ENCODE peak calls at places on chromosomes 3 and 15, in five cellular contexts. One of them, this sample, is unnamed.

GRCh38 chr15:56047354-56047753 is 53.9 kb upstream of the NEDD4 start:
- DNase-seq in body of pancreas: no peak
- DNase-seq in esophagus muscularis mucosa: no peak
- DNase-seq in spleen: no peak
- DNase-seq in type B pancreatic cell: no peak
- DNase-seq in this sample: no peak

GRCh38 chr3:38003817-38004414 is 13.3 kb downstream of the VILL start:
- DNase-seq in body of pancreas: no peak
- DNase-seq in esophagus muscularis mucosa: no peak
- DNase-seq in spleen: peak; percentile 77
- DNase-seq in type B pancreatic cell: no peak
- DNase-seq in this sample: no peak

GRCh38 chr3:184455991-184456390 is 76.1 kb downstream of the CHRD start:
- DNase-seq in body of pancreas: no peak
- DNase-seq in esophagus muscularis mucosa: no peak
- DNase-seq in spleen: no peak
- DNase-seq in type B pancreatic cell: no peak
- DNase-seq in this sample: no peak

GRCh38 chr15:90749754-90750153 is 32.6 kb downstream of the BLM start:
- DNase-seq in body of pancreas: no peak
- DNase-seq in esophagus muscularis mucosa: no peak
- DNase-seq in spleen: no peak
- DNase-seq in type B pancreatic cell: no peak
- DNase-seq in this sample: no peak

GRCh38 chr15:39880718-39881387 is 39.2 kb downstream of the GPR176 start:
- DNase-seq in body of pancreas: no peak
- DNase-seq in esophagus muscularis mucosa: no peak
- DNase-seq in spleen: no peak
- DNase-seq in type B pancreatic cell: no peak
- DNase-seq in this sample: no peak

GRCh38 chr3:190346541-190346940 is 24.3 kb upstream of the CLDN1 start:
- DNase-seq in body of pancreas: no peak
- DNase-seq in esophagus muscularis mucosa: no peak
- DNase-seq in spleen: no peak
- DNase-seq in type B pancreatic cell: no peak
- DNase-seq in this sample: no peak

GRCh38 chr15:91281991-91282390 is 181.9 kb downstream of the SV2B start:
- DNase-seq in body of pancreas: no peak
- DNase-seq in esophagus muscularis mucosa: peak; percentile 29
- DNase-seq in spleen: no peak
- DNase-seq in type B pancreatic cell: no peak
- DNase-seq in this sample: no peak

GRCh38 chr3:120450914-120451669 is at the start of gene FSTL1:
- DNase-seq in body of pancreas: peak; percentile 25
- DNase-seq in esophagus muscularis mucosa: no peak
- DNase-seq in spleen: peak; percentile 75
- DNase-seq in type B pancreatic cell: peak; percentile 79
- DNase-seq in this sample: peak; percentile 58

GRCh38 chr3:2156244-2156847 is 57.7 kb downstream of the CNTN4 start:
- DNase-seq in body of pancreas: no peak
- DNase-seq in esophagus muscularis mucosa: no peak
- DNase-seq in spleen: no peak
- DNase-seq in type B pancreatic cell: no peak
- DNase-seq in this sample: peak; percentile 60

GRCh38 chr15:38696120-38696727 is 131.6 kb upstream of the RASGRP1 start:
- DNase-seq in body of pancreas: no peak
- DNase-seq in esophagus muscularis mucosa: no peak
- DNase-seq in spleen: no peak
- DNase-seq in type B pancreatic cell: no peak
- DNase-seq in this sample: no peak

GRCh38 chr15:57743424-57743823 is 36.9 kb downstream of the POLR2M start:
- DNase-seq in body of pancreas: no peak
- DNase-seq in esophagus muscularis mucosa: no peak
- DNase-seq in spleen: no peak
- DNase-seq in type B pancreatic cell: no peak
- DNase-seq in this sample: no peak

GRCh38 chr3:89740029-89740880 is 632.8 kb downstream of the EPHA3 start:
- DNase-seq in body of pancreas: no peak
- DNase-seq in esophagus muscularis mucosa: no peak
- DNase-seq in spleen: no peak
- DNase-seq in type B pancreatic cell: no peak
- DNase-seq in this sample: no peak

GRCh38 chr3:127033171-127033570 is 50.3 kb downstream of the PLXNA1 start:
- DNase-seq in body of pancreas: no peak
- DNase-seq in esophagus muscularis mucosa: no peak
- DNase-seq in spleen: no peak
- DNase-seq in type B pancreatic cell: no peak
- DNase-seq in this sample: no peak

GRCh38 chr3:183906234-183906921 is 21.7 kb upstream of the PARL start:
- DNase-seq in body of pancreas: no peak
- DNase-seq in esophagus muscularis mucosa: no peak
- DNase-seq in spleen: no peak
- DNase-seq in type B pancreatic cell: no peak
- DNase-seq in this sample: no peak

GRCh38 chr15:84400820-84401219 is 165.2 kb downstream of the GOLGA6L4 start:
- DNase-seq in body of pancreas: no peak
- DNase-seq in esophagus muscularis mucosa: peak; percentile 62
- DNase-seq in spleen: peak; percentile 44
- DNase-seq in type B pancreatic cell: no peak
- DNase-seq in this sample: no peak

GRCh38 chr3:47661121-47661752 is 82.6 kb upstream of the CSPG5 start:
- DNase-seq in body of pancreas: peak; percentile 70
- DNase-seq in esophagus muscularis mucosa: no peak
- DNase-seq in spleen: no peak
- DNase-seq in type B pancreatic cell: no peak
- DNase-seq in this sample: no peak

GRCh38 chr3:126493731-126494130 is 18.0 kb upstream of the ZXDC start:
- DNase-seq in body of pancreas: no peak
- DNase-seq in esophagus muscularis mucosa: no peak
- DNase-seq in spleen: peak; percentile 57
- DNase-seq in type B pancreatic cell: no peak
- DNase-seq in this sample: no peak

GRCh38 chr15:22980189-22981136 is at the start of gene CYFIP1:
- DNase-seq in body of pancreas: peak; percentile 92
- DNase-seq in esophagus muscularis mucosa: no peak
- DNase-seq in spleen: peak; percentile 88
- DNase-seq in type B pancreatic cell: peak; percentile 84
- DNase-seq in this sample: peak; percentile 63

GRCh38 chr15:60074181-60074885 is 70.2 kb downstream of the FOXB1 start:
- DNase-seq in body of pancreas: peak; percentile 35
- DNase-seq in esophagus muscularis mucosa: no peak
- DNase-seq in spleen: no peak
- DNase-seq in type B pancreatic cell: no peak
- DNase-seq in this sample: no peak

GRCh38 chr3:107525954-107526305 is 3.2 kb downstream of the BBX start:
- DNase-seq in body of pancreas: no peak
- DNase-seq in esophagus muscularis mucosa: no peak
- DNase-seq in spleen: no peak
- DNase-seq in type B pancreatic cell: no peak
- DNase-seq in this sample: no peak

GRCh38 chr3:34260266-34260990 is 462.0 kb downstream of the PDCD6IP start:
- DNase-seq in body of pancreas: peak; percentile 45
- DNase-seq in esophagus muscularis mucosa: no peak
- DNase-seq in spleen: no peak
- DNase-seq in type B pancreatic cell: no peak
- DNase-seq in this sample: peak; percentile 58

GRCh38 chr3:150078983-150079739 is 108.5 kb upstream of the PFN2 start:
- DNase-seq in body of pancreas: peak; percentile 67
- DNase-seq in esophagus muscularis mucosa: peak; percentile 88
- DNase-seq in spleen: no peak
- DNase-seq in type B pancreatic cell: no peak
- DNase-seq in this sample: no peak

GRCh38 chr15:30990451-30991300 is 752 bp downstream of the MTMR10 start:
- DNase-seq in body of pancreas: no peak
- DNase-seq in esophagus muscularis mucosa: no peak
- DNase-seq in spleen: no peak
- DNase-seq in type B pancreatic cell: no peak
- DNase-seq in this sample: no peak

GRCh38 chr3:187889106-187889505 is 143.8 kb upstream of the BCL6 start:
- DNase-seq in body of pancreas: no peak
- DNase-seq in esophagus muscularis mucosa: no peak
- DNase-seq in spleen: no peak
- DNase-seq in type B pancreatic cell: no peak
- DNase-seq in this sample: no peak

GRCh38 chr15:36844453-36845094 is 255.8 kb downstream of the MEIS2 start:
- DNase-seq in body of pancreas: no peak
- DNase-seq in esophagus muscularis mucosa: no peak
- DNase-seq in spleen: no peak
- DNase-seq in type B pancreatic cell: no peak
- DNase-seq in this sample: no peak
- TF ChIP-seq CTCF in body of pancreas: no peak
- TF ChIP-seq CTCF in esophagus muscularis mucosa: no peak
- TF ChIP-seq CTCF in spleen: no peak
- TF ChIP-seq CTCF in type B pancreatic cell: no peak
- TF ChIP-seq CTCF in this sample: no peak

GRCh38 chr15:69585937-69586336 is 133.3 kb downstream of the RPLP1 start:
- DNase-seq in body of pancreas: no peak
- DNase-seq in esophagus muscularis mucosa: no peak
- DNase-seq in spleen: no peak
- DNase-seq in type B pancreatic cell: no peak
- DNase-seq in this sample: no peak
- TF ChIP-seq CTCF in body of pancreas: no peak
- TF ChIP-seq CTCF in esophagus muscularis mucosa: no peak
- TF ChIP-seq CTCF in spleen: no peak
- TF ChIP-seq CTCF in type B pancreatic cell: no peak
- TF ChIP-seq CTCF in this sample: no peak

DNA sequence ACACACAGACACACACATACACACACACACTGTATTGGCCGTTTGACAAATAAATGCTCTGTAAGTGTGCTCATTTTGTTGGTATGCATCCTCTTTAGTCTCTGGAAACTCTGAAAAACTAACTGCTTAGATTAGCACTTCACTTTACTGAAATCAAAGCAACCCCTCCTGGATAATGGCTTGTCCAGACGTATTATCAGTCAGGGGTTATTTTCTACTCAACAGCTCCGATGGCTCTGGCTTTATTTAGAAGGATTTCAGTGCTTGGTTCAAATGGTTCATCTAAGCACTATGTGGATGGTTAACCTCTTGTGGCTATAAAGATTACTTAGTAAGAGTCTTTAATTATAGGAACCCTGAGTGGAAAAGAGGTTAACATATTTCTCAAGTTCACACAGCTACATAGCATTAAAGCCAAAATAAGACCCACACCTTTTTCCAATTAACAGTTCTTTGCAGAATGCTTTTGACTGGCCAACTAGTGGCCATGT is 516.1 kb upstream of the NAALADL2 start:
- DNase-seq in body of pancreas: no peak
- DNase-seq in esophagus muscularis mucosa: no peak
- DNase-seq in spleen: no peak
- DNase-seq in type B pancreatic cell: no peak
- DNase-seq in this sample: no peak
- TF ChIP-seq CTCF in body of pancreas: no peak
- TF ChIP-seq CTCF in esophagus muscularis mucosa: no peak
- TF ChIP-seq CTCF in spleen: no peak
- TF ChIP-seq CTCF in type B pancreatic cell: no peak
- TF ChIP-seq CTCF in this sample: no peak

GRCh38 chr15:41856262-41856661 is 17.6 kb downstream of the PLA2G4B start:
- DNase-seq in body of pancreas: no peak
- DNase-seq in esophagus muscularis mucosa: no peak
- DNase-seq in spleen: no peak
- DNase-seq in type B pancreatic cell: no peak
- DNase-seq in this sample: no peak

GRCh38 chr15:41857316-41857715 is 18.7 kb downstream of the PLA2G4B start:
- DNase-seq in body of pancreas: no peak
- DNase-seq in esophagus muscularis mucosa: no peak
- DNase-seq in spleen: no peak
- DNase-seq in type B pancreatic cell: no peak
- DNase-seq in this sample: no peak

GRCh38 chr15:41860049-41860828 is 21.6 kb downstream of the PLA2G4B start:
- DNase-seq in body of pancreas: no peak
- DNase-seq in esophagus muscularis mucosa: no peak
- DNase-seq in spleen: no peak
- DNase-seq in type B pancreatic cell: no peak
- DNase-seq in this sample: peak; percentile 49

GRCh38 chr15:41856716-41857115 is 18.1 kb downstream of the PLA2G4B start:
- DNase-seq in body of pancreas: no peak
- DNase-seq in esophagus muscularis mucosa: no peak
- DNase-seq in spleen: no peak
- DNase-seq in type B pancreatic cell: no peak
- DNase-seq in this sample: no peak

DNA sequence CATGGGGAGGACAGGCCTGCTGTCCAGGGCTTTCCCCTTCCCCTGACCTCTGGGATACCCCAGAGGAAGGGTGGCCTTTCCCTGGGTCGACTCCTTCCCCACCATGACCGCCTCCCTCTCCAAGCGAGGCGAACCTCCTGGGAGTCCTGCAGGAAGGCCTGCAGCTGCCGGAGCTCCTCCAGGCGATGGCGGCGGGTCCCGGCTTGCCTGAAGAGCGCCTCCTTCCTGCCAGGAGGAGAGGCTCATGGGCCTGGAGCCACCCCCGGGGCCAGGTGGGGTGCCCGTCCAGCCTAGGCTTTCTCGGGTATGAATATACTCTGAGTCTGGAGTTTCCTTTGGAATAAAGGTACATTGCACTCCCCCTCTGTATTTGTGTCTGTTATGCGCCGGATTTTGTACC is 20.1 kb downstream of the PLA2G4B start:
- DNase-seq in body of pancreas: no peak
- DNase-seq in esophagus muscularis mucosa: no peak
- DNase-seq in spleen: no peak
- DNase-seq in type B pancreatic cell: no peak
- DNase-seq in this sample: no peak
- TF ChIP-seq CTCF in body of pancreas: no peak
- TF ChIP-seq CTCF in esophagus muscularis mucosa: no peak
- TF ChIP-seq CTCF in spleen: no peak
- TF ChIP-seq CTCF in type B pancreatic cell: no peak
- TF ChIP-seq CTCF in this sample: no peak

DNA sequence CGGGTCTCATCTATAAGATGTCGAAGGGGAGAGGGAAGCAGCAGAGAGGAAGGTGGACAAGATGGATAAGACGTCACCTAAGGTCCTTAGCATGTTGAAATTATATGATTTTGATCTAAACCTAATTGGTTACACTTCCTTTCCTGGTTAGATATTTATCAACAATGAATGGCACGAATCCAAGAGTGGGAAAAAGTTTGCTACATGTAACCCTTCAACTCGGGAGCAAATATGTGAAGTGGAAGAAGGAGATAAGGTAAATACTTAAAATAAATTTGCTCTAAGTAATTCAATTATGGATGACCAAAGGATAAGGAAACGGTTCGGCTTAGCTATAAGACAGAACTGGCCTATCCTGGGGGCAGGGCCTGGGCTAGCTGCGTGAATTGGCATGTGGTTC is 5.5 kb downstream of the ALDH1A3 start:
- DNase-seq in body of pancreas: no peak
- DNase-seq in esophagus muscularis mucosa: no peak
- DNase-seq in spleen: no peak
- DNase-seq in type B pancreatic cell: no peak
- DNase-seq in this sample: no peak
- TF ChIP-seq CTCF in body of pancreas: no peak
- TF ChIP-seq CTCF in esophagus muscularis mucosa: no peak
- TF ChIP-seq CTCF in spleen: no peak
- TF ChIP-seq CTCF in type B pancreatic cell: no peak
- TF ChIP-seq CTCF in this sample: no peak

This sample was measured in neural crest cell.